ENCODE peak calls at places on chromosomes 11 and 22, in five cellular contexts. A is NCI-H2081, P is B cell, U is Right ventricle myocardium inferior, H is hippocampal formation. T is an unnamed sample.

GRCh38 chr11:67119577-67120391 is 721 bp downstream of the KDM2A start:
- DNase-seq in P (peak; percentile 34), A (no peak), H (peak; percentile 41), U (no peak), T (peak; percentile 18)

GRCh38 chr11:107929611-107930200 is 1.5 kb downstream of the RAB39A start:
- DNase-seq in P (peak; percentile 40), A (no peak), H (peak; percentile 6), U (no peak), T (no peak)

GRCh38 chr11:10407055-10407454 is 48.0 kb upstream of the AMPD3 start:
- DNase-seq in A (no peak), H (no peak), P (no peak), U (no peak), T (no peak)

GRCh38 chr11:120645639-120646038 is 134.1 kb downstream of the GRIK4 start:
- DNase-seq in A (peak; percentile 81), H (no peak), P (no peak), U (no peak), T (no peak)

GRCh38 chr11:19777342-19778102 is 64.9 kb downstream of the NAV2 start:
- DNase-seq in H (no peak), U (no peak), A (no peak), P (peak; percentile 64), T (no peak)

GRCh38 chr11:126598344-126599092 is 243.0 kb downstream of the ST3GAL4 start:
- DNase-seq in A (no peak), U (no peak), P (no peak), H (no peak), T (no peak)

GRCh38 chr11:129251067-129251466 is 58.9 kb upstream of the ARHGAP32 start:
- DNase-seq in H (no peak), A (no peak), U (no peak), P (no peak), T (no peak)

GRCh38 chr22:21697866-21698265 is 32.1 kb downstream of the PPIL2 start:
- DNase-seq in H (no peak), P (no peak), U (no peak), A (no peak), T (no peak)

GRCh38 chr11:33160147-33160546 is 1.1 kb downstream of the CSTF3 start:
- DNase-seq in U (no peak), H (no peak), A (peak; percentile 27), P (peak; percentile 8), T (no peak)

GRCh38 chr22:41939981-41940852 is 6.7 kb downstream of the CENPM start:
- DNase-seq in P (peak; percentile 95), A (peak; percentile 40), U (peak; percentile 48), H (peak; percentile 31), T (peak; percentile 37)

T was measured in midbrain.